ENCODE peak calls at places on chromosomes 3 and 15, in ten cellular contexts. Q is lung; D is vagina; N is HCT116; K is neural crest cell; Z is PC-9; C is GM10248; V is CD8-positive, alpha-beta T cell; G is MM.1S; B is dorsolateral prefrontal cortex. S is an unnamed sample.

GRCh38 chr3:178859386-178859785 is 212.2 kb downstream of the ZMAT3 start:
- DNase-seq in V (no peak), C (no peak), K (no peak), G (no peak), Q (no peak), Z (no peak), D (no peak), N (no peak), B (no peak), S (no peak)

GRCh38 chr3:158702815-158703481 is 29.3 kb downstream of the RARRES1 start:
- DNase-seq in G (no peak), Z (no peak), V (no peak), D (no peak), C (no peak), K (no peak), Q (no peak), N (no peak), B (no peak), S (no peak)

GRCh38 chr15:32747886-32748285 is 30.1 kb downstream of the GREM1 start:
- DNase-seq in Q (no peak), Z (no peak), G (no peak), C (no peak), K (no peak), V (no peak), N (no peak), D (no peak), B (no peak), S (no peak)

GRCh38 chr3:150666167-150666566 is 37.6 kb downstream of the ERICH6 start:
- DNase-seq in D (no peak), C (no peak), G (no peak), K (no peak), N (no peak), B (no peak), Z (no peak), Q (no peak), V (no peak), S (no peak)

GRCh38 chr3:136196064-136196400 is at the start of gene MSL2:
- DNase-seq in G (no peak), Q (no peak), Z (no peak), D (no peak), K (peak), N (no peak), C (no peak), B (no peak), V (no peak), S (no peak)

GRCh38 chr15:59764775-59765174 is 75.7 kb upstream of the BNIP2 start:
- DNase-seq in K (no peak), D (no peak), C (no peak), V (no peak), B (no peak), N (peak), Q (no peak), Z (no peak), G (no peak), S (no peak)

GRCh38 chr3:78050276-78051080 is 1010.6 kb downstream of the ROBO2 start:
- DNase-seq in K (no peak), G (no peak), Z (no peak), Q (no peak), D (no peak), B (no peak), V (no peak), C (no peak), N (no peak), S (no peak)

GRCh38 chr3:24133441-24133840 is 188.4 kb downstream of the NR1D2 start:
- DNase-seq in G (no peak), Q (no peak), Z (no peak), B (no peak), V (no peak), D (no peak), K (no peak), N (no peak), C (no peak), S (no peak)

GRCh38 chr3:16313955-16314645 is 49.1 kb downstream of the OXNAD1 start:
- DNase-seq in V (no peak), B (no peak), K (no peak), C (no peak), N (no peak), Q (no peak), G (no peak), D (no peak), Z (no peak), S (no peak)

GRCh38 chr15:71252036-71252898 is 137.0 kb downstream of the THSD4 start:
- DNase-seq in D (no peak), N (peak), Q (no peak), B (no peak), V (no peak), K (no peak), C (no peak), G (no peak), Z (peak), S (no peak)

GRCh38 chr15:37995461-37996347 is 61.3 kb downstream of the TMCO5A start:
- DNase-seq in N (peak), G (peak), Z (peak), Q (no peak), C (no peak), K (peak), D (no peak), B (no peak), V (no peak), S (no peak)

GRCh38 chr3:123392871-123393620 is 55.8 kb downstream of the ADCY5 start:
- DNase-seq in D (no peak), C (no peak), B (no peak), Q (no peak), K (no peak), N (no peak), Z (no peak), G (no peak), V (no peak), S (no peak)

GRCh38 chr3:11610044-11610671 is 33.6 kb downstream of the VGLL4 start:
- DNase-seq in K (peak), V (no peak), Q (no peak), D (no peak), Z (no peak), B (no peak), N (no peak), C (no peak), G (no peak), S (no peak)

GRCh38 chr15:31484986-31485385 is 158.4 kb downstream of the KLF13 start:
- DNase-seq in D (no peak), K (no peak), C (no peak), N (no peak), B (no peak), G (no peak), Z (no peak), Q (no peak), V (no peak), S (no peak)

GRCh38 chr3:104564045-104564643 is 802.6 kb upstream of the ALCAM start:
- DNase-seq in Q (peak), K (peak), D (no peak), N (peak), V (peak), B (no peak), C (no peak), Z (peak), G (peak), S (peak)

GRCh38 chr3:156161172-156161571 is 40.8 kb downstream of the KCNAB1 start:
- DNase-seq in Z (no peak), B (no peak), N (no peak), D (no peak), C (no peak), V (no peak), G (no peak), K (no peak), Q (no peak), S (no peak)

GRCh38 chr3:56366641-56366984 is 101.7 kb downstream of the ERC2 start:
- DNase-seq in D (no peak), B (no peak), Q (no peak), C (no peak), N (no peak), Z (no peak), V (no peak), K (no peak), G (no peak), S (no peak)

GRCh38 chr3:65785065-65785645 is 253.6 kb downstream of the MAGI1 start:
- DNase-seq in V (no peak), D (no peak), G (peak), K (no peak), B (no peak), Q (no peak), Z (no peak), C (peak), N (peak), S (no peak)

GRCh38 chr3:67774676-67775075 is 120.3 kb upstream of the SUCLG2 start:
- DNase-seq in N (no peak), Z (no peak), B (no peak), K (no peak), Q (no peak), C (no peak), D (no peak), G (no peak), V (no peak), S (no peak)
- TF ChIP-seq CTCF in N (no peak), Z (no peak), B (no peak), K (no peak), Q (no peak), C (no peak), D (no peak), G (no peak), V (no peak), S (no peak)

GRCh38 chr3:173289072-173289471 is 108.5 kb upstream of the NLGN1 start:
- DNase-seq in D (no peak), C (no peak), V (no peak), N (no peak), G (no peak), B (no peak), Z (no peak), K (no peak), Q (no peak), S (no peak)
- TF ChIP-seq CTCF in D (no peak), C (no peak), V (no peak), N (no peak), G (no peak), B (no peak), Z (no peak), K (no peak), Q (no peak), S (no peak)

GRCh38 chr3:141236351-141236750 is 4.7 kb downstream of the PXYLP1 start:
- DNase-seq in B (no peak), K (no peak), D (no peak), C (no peak), V (no peak), Q (no peak), G (no peak), Z (no peak), N (no peak), S (no peak)

GRCh38 chr3:141233457-141234161 is 2.0 kb downstream of the PXYLP1 start:
- DNase-seq in C (no peak), Z (no peak), Q (no peak), G (no peak), N (no peak), V (no peak), K (no peak), B (no peak), D (no peak), S (no peak)

GRCh38 chr3:141234283-141234682 is 2.7 kb downstream of the PXYLP1 start:
- DNase-seq in Z (no peak), G (no peak), N (no peak), D (peak), V (no peak), B (no peak), Q (peak), C (no peak), K (no peak), S (no peak)

GRCh38 chr3:141237701-141238521 is 6.3 kb downstream of the PXYLP1 start:
- DNase-seq in N (no peak), Q (peak), D (peak), V (no peak), B (peak), C (no peak), G (no peak), Z (no peak), K (no peak), S (no peak)

GRCh38 chr3:141235661-141236171 is 4.1 kb downstream of the PXYLP1 start:
- DNase-seq in K (no peak), C (no peak), N (no peak), V (no peak), B (no peak), G (no peak), D (peak), Q (no peak), Z (no peak), S (no peak)
- TF ChIP-seq CTCF in K (no peak), C (no peak), N (no peak), V (no peak), B (no peak), G (no peak), D (no peak), Q (no peak), Z (no peak), S (no peak)

GRCh38 chr3:114067804-114068203 is 11.3 kb downstream of the QTRT2 start:
- DNase-seq in C (no peak), D (no peak), Q (no peak), V (no peak), G (no peak), Z (no peak), K (no peak), N (no peak), B (no peak), S (no peak)

GRCh38 chr3:114076711-114077110 is 20.2 kb downstream of the QTRT2 start:
- DNase-seq in Q (no peak), Z (no peak), D (no peak), K (no peak), B (no peak), N (no peak), C (no peak), V (no peak), G (no peak), S (no peak)

GRCh38 chr3:114071786-114072185 is 15.2 kb downstream of the QTRT2 start:
- DNase-seq in Q (no peak), D (no peak), K (no peak), G (no peak), Z (no peak), B (no peak), V (no peak), N (no peak), C (no peak), S (no peak)
- TF ChIP-seq CTCF in Q (no peak), D (no peak), K (no peak), G (no peak), Z (no peak), B (no peak), V (no peak), N (no peak), C (no peak), S (no peak)